ENCODE peak calls at places on chromosomes 1 and 21, in ten cellular contexts. R is CD4-positive, alpha-beta T cell; F is RWPE1; G is CD8-positive, alpha-beta T cell; K is Calu3; B is neural crest cell; T is pancreas; W is fibroblast of pulmonary artery; Q is foreskin fibroblast; V is hepatocyte. Z is an unnamed sample.

GRCh38 chr1:115098979-115099692 is 9.8 kb upstream of the TSPAN2 start:
- DNase-seq in R (peak), F (peak), G (peak), K (peak), B (no peak), T (no peak), W (no peak), Q (peak), V (peak), Z (no peak)

GRCh38 chr1:209202826-209203439 is 380.6 kb upstream of the CAMK1G start:
- DNase-seq in R (no peak), F (peak), G (no peak), K (peak), B (peak), T (no peak), W (peak), Q (peak), V (peak), Z (no peak)

GRCh38 chr1:91053630-91054029 is 31.8 kb upstream of the ZNF644 start:
- DNase-seq in R (no peak), F (no peak), G (no peak), K (no peak), B (no peak), T (no peak), W (no peak), Q (no peak), V (no peak), Z (no peak)

GRCh38 chr1:207002731-207003146 is 29.8 kb downstream of the C1orf116 start:
- DNase-seq in R (no peak), F (peak), G (no peak), K (peak), B (no peak), T (peak), W (no peak), Q (peak), V (no peak), Z (no peak)

GRCh38 chr1:115874929-115875328 is 34.0 kb upstream of the NHLH2 start:
- DNase-seq in R (no peak), F (peak), G (no peak), K (no peak), B (no peak), T (no peak), W (peak), Q (peak), V (no peak), Z (no peak)

GRCh38 chr1:54686155-54686554 is 29.5 kb upstream of the TTC4 start:
- DNase-seq in R (no peak), F (no peak), G (no peak), K (no peak), B (no peak), T (no peak), W (no peak), Q (no peak), V (no peak), Z (no peak)

GRCh38 chr1:193070942-193071341 is 11.5 kb downstream of the RO60 start:
- DNase-seq in R (no peak), F (no peak), G (no peak), K (no peak), B (no peak), T (no peak), W (no peak), Q (no peak), V (no peak), Z (no peak)

GRCh38 chr1:63988941-63989340 is 214.5 kb upstream of the UBE2U start:
- DNase-seq in R (no peak), F (no peak), G (no peak), K (no peak), B (no peak), T (no peak), W (no peak), Q (no peak), V (no peak), Z (no peak)

GRCh38 chr21:32132911-32133310 is 145.9 kb downstream of the MIS18A start:
- DNase-seq in R (no peak), F (no peak), G (no peak), K (no peak), B (no peak), T (no peak), W (no peak), Q (no peak), V (no peak), Z (no peak)

GRCh38 chr1:210358511-210359148 is 29.9 kb downstream of the HHAT start:
- DNase-seq in R (no peak), F (no peak), G (no peak), K (no peak), B (no peak), T (no peak), W (no peak), Q (no peak), V (no peak), Z (no peak)

GRCh38 chr1:25575191-25575590 is 31.8 kb downstream of the LDLRAP1 start:
- DNase-seq in R (no peak), F (no peak), G (no peak), K (no peak), B (no peak), T (no peak), W (no peak), Q (no peak), V (no peak), Z (no peak)

GRCh38 chr1:164830628-164831027 is 271.6 kb downstream of the PBX1 start:
- DNase-seq in R (no peak), F (no peak), G (no peak), K (no peak), B (no peak), T (no peak), W (no peak), Q (no peak), V (peak), Z (no peak)

GRCh38 chr21:33117268-33117888 is 47.4 kb downstream of the OLIG1 start:
- DNase-seq in R (no peak), F (no peak), G (no peak), K (no peak), B (no peak), T (no peak), W (no peak), Q (no peak), V (no peak), Z (no peak)

GRCh38 chr1:109993885-109994284 is 9.3 kb downstream of the AHCYL1 start:
- DNase-seq in R (no peak), F (no peak), G (no peak), K (no peak), B (no peak), T (no peak), W (peak), Q (peak), V (peak), Z (no peak)

GRCh38 chr21:36918291-36918690 is 48.2 kb downstream of the HLCS start:
- DNase-seq in R (no peak), F (no peak), G (no peak), K (no peak), B (no peak), T (no peak), W (no peak), Q (peak), V (no peak), Z (no peak)

GRCh38 chr1:66556161-66556611 is 22.2 kb downstream of the SGIP1 start:
- DNase-seq in R (no peak), F (no peak), G (no peak), K (no peak), B (no peak), T (no peak), W (no peak), Q (no peak), V (no peak), Z (no peak)

GRCh38 chr1:68273530-68273929 is 41.2 kb upstream of the WLS start:
- DNase-seq in R (no peak), F (no peak), G (no peak), K (no peak), B (no peak), T (no peak), W (no peak), Q (no peak), V (no peak), Z (no peak)

GRCh38 chr1:83706354-83706938 is 292.5 kb downstream of the TTLL7 start:
- DNase-seq in R (no peak), F (no peak), G (no peak), K (no peak), B (no peak), T (no peak), W (no peak), Q (no peak), V (no peak), Z (no peak)

DNA sequence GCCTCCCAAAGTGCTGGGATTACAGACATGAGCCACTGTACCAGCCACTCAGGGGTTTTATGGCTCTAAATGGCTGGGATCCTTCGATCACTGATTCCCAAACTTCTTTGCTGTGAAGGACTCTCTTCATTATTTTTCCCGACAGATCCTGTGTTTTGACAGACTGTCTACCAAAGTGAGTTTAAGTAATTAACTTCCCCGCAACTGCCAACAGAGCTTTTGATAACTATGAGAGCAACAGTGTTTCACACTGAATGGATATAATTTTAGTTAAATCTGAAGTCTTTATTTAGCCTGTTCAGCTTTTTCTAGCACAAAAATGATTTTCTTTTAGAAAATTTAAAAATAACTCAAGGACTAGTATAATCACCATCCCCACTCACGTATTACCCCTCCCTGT is 12.6 kb upstream of the RABIF start:
- DNase-seq in R (no peak), F (no peak), G (no peak), K (no peak), B (no peak), T (no peak), W (no peak), Q (no peak), V (no peak), Z (no peak)
- TF ChIP-seq CTCF in R (no peak), F (no peak), G (no peak), K (no peak), B (no peak), T (no peak), W (no peak), Q (no peak), V (no peak), Z (no peak)

GRCh38 chr1:44808938-44809917 is 905 bp downstream of the BTBD19 start:
- DNase-seq in R (peak), F (no peak), G (peak), K (no peak), B (no peak), T (no peak), W (peak), Q (peak), V (peak), Z (no peak)
- TF ChIP-seq CTCF in R (no peak), F (no peak), G (no peak), K (no peak), B (no peak), T (no peak), W (peak), Q (no peak), V (no peak), Z (no peak)

GRCh38 chr1:1407957-1408318 is 845 bp upstream of the MRPL20 start:
- DNase-seq in R (no peak), F (no peak), G (no peak), K (no peak), B (no peak), T (no peak), W (no peak), Q (no peak), V (no peak), Z (no peak)

GRCh38 chr1:1403543-1404112 is 3.5 kb downstream of the MRPL20 start:
- DNase-seq in R (no peak), F (no peak), G (no peak), K (no peak), B (no peak), T (no peak), W (no peak), Q (peak), V (no peak), Z (no peak)

GRCh38 chr1:1406821-1407100 is 332 bp downstream of the MRPL20 start:
- DNase-seq in R (no peak), F (no peak), G (no peak), K (no peak), B (no peak), T (no peak), W (no peak), Q (no peak), V (no peak), Z (no peak)

GRCh38 chr1:1406101-1406820 is 832 bp downstream of the MRPL20 start:
- DNase-seq in R (no peak), F (no peak), G (no peak), K (no peak), B (no peak), T (no peak), W (no peak), Q (peak), V (no peak), Z (no peak)

DNA sequence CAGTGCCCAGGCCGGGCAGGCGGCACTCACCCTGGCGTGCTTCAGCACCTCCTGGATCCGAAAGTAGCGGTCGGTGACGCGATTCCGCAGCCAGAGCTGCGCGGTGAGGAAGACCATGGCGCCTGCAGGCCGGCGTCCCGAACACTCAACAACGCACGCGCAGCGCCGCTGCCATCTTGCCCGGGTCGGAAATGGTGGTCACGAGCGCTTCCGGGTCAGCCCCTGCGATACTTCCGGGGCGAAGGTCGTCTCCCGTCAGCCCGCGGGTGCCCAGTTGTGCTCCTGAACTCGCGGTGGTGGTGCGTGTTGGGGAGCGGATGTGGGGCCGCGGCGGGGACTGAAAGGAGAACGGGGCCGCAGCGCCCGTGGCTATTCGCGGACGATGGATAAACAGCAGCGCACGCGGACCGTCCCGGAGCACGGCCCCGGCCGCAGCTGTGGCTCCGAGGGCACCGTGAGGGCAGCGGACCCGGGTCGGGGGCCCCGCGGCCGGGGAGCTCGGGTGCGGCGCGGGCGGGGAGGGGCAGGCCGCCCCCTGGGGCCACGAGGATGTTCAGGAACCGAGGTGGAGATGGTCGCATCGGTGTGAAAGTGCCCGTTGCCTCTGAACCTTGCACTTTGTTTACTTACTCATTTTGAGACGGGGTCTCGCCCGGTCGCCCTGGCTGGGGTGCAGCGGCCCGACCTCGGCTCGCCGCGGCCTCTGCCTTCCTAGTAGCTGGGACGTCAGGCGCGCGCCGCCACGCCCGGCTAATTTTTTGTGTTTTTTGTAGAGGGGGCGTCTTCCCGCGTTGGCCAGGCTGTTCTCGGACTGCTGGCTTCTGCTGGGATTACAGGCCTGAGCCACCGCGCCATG is at the start of gene MRPL20:
- DNase-seq in R (peak), F (peak), G (peak), K (peak), B (peak), T (peak), W (peak), Q (peak), V (peak), Z (peak)
- TF ChIP-seq CTCF in R (no peak), F (no peak), G (no peak), K (no peak), B (peak), T (no peak), W (peak), Q (no peak), V (no peak), Z (peak)

GRCh38 chr1:16013220-16013907 is 4.5 kb downstream of the HSPB7 start:
- DNase-seq in R (peak), F (peak), G (peak), K (peak), B (no peak), T (peak), W (peak), Q (peak), V (peak), Z (no peak)
- TF ChIP-seq CTCF in R (no peak), F (no peak), G (no peak), K (no peak), B (no peak), T (no peak), W (no peak), Q (no peak), V (no peak), Z (no peak)

DNA sequence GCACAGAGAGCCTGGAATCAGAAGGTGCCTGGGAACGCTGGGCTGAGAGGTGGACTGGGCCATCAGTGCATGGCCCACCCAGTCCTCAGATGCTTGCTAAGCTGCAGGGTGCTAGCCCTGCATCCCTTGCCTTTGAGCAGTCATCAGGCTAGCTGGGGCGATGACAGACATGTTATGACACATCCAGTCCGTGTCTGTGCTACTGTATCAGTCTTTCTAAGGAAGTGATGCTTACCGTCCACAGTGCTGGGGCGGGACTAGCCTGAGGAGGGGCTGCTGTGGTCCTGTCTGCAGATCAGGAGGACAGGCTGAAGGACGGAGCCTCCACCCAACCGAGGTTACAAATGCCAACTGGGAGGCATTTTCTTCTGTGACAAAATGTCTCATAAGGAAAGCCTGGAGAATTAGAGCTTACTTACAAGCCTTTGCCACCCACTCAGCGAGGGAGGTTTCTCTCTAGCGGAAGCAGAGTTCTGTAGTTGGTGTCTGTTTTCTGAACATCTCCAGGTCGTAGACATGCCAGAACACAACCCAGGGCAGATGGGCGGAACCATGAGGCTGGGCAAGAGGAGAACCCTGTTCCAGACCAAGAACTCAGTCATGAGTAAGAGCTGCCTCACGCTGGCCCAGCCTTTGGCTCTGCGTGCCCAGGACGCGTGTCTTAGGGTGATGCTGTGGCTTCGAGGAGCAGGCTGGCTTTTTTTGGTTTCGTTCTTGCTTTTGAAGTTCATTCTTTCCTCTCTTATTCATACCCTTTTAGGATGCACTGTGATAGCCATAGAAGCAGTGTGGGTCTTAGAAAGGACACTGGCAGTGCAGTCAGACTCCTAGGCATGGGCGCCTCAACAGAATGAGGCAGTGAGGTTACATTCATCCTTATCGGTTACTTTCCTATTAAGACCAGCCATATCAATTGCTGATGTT is 14.3 kb downstream of the SLFNL1 start:
- DNase-seq in R (no peak), F (peak), G (no peak), K (no peak), B (no peak), T (no peak), W (no peak), Q (peak), V (no peak), Z (no peak)
- TF ChIP-seq CTCF in R (no peak), F (no peak), G (no peak), K (no peak), B (no peak), T (no peak), W (no peak), Q (no peak), V (no peak), Z (no peak)

GRCh38 chr1:4935807-4936206 is 281.4 kb downstream of the AJAP1 start:
- DNase-seq in R (no peak), F (no peak), G (no peak), K (no peak), B (peak), T (no peak), W (no peak), Q (no peak), V (no peak), Z (no peak)
- TF ChIP-seq CTCF in R (no peak), F (no peak), G (no peak), K (no peak), B (no peak), T (no peak), W (no peak), Q (no peak), V (no peak), Z (no peak)

GRCh38 chr1:6603851-6604558 is 1.3 kb upstream of the KLHL21 start:
- DNase-seq in R (no peak), F (no peak), G (no peak), K (peak), B (no peak), T (peak), W (peak), Q (peak), V (peak), Z (peak)
- TF ChIP-seq CTCF in R (no peak), F (no peak), G (no peak), K (no peak), B (peak), T (no peak), W (no peak), Q (no peak), V (no peak), Z (no peak)

GRCh38 chr1:33140153-33141149 is 41.4 kb downstream of the TRIM62 start:
- DNase-seq in R (no peak), F (peak), G (no peak), K (no peak), B (no peak), T (no peak), W (no peak), Q (peak), V (peak), Z (no peak)
- TF ChIP-seq CTCF in R (no peak), F (no peak), G (no peak), K (no peak), B (peak), T (no peak), W (peak), Q (peak), V (peak), Z (no peak)

Z was measured in mesothelial cell of epicardium.